ENCODE peak calls at places on chromosomes 16 and 17, in ten cellular contexts. One of them, this sample, is unnamed.

GRCh38 chr17:17179371-17179827 is 26.7 kb downstream of the PLD6 start:
- DNase-seq in fibroblast of pulmonary artery: no peak
- DNase-seq in OCI-LY7: no peak
- DNase-seq in right lobe of liver: no peak
- DNase-seq in fibroblast of the aortic adventitia: no peak
- DNase-seq in fibroblast of mammary gland: no peak
- DNase-seq in hepatocyte: no peak
- DNase-seq in astrocyte of the cerebellum: no peak
- DNase-seq in sigmoid colon: no peak
- DNase-seq in transverse colon: no peak
- DNase-seq in this sample: no peak

GRCh38 chr17:81544281-81544974 is 7.7 kb downstream of the FAAP100 start:
- DNase-seq in fibroblast of pulmonary artery: no peak
- DNase-seq in OCI-LY7: no peak
- DNase-seq in right lobe of liver: no peak
- DNase-seq in fibroblast of the aortic adventitia: no peak
- DNase-seq in fibroblast of mammary gland: no peak
- DNase-seq in hepatocyte: no peak
- DNase-seq in astrocyte of the cerebellum: no peak
- DNase-seq in sigmoid colon: no peak
- DNase-seq in transverse colon: no peak
- DNase-seq in this sample: no peak

GRCh38 chr17:18039535-18040286 is 503 bp downstream of the GID4 start:
- DNase-seq in fibroblast of pulmonary artery: no peak
- DNase-seq in OCI-LY7: peak
- DNase-seq in right lobe of liver: peak
- DNase-seq in fibroblast of the aortic adventitia: no peak
- DNase-seq in fibroblast of mammary gland: no peak
- DNase-seq in hepatocyte: peak
- DNase-seq in astrocyte of the cerebellum: no peak
- DNase-seq in sigmoid colon: peak
- DNase-seq in transverse colon: peak
- DNase-seq in this sample: no peak

GRCh38 chr16:10514369-10515055 is 65.9 kb downstream of the EMP2 start:
- DNase-seq in fibroblast of pulmonary artery: peak
- DNase-seq in OCI-LY7: peak
- DNase-seq in right lobe of liver: no peak
- DNase-seq in fibroblast of the aortic adventitia: peak
- DNase-seq in fibroblast of mammary gland: peak
- DNase-seq in hepatocyte: peak
- DNase-seq in astrocyte of the cerebellum: peak
- DNase-seq in sigmoid colon: peak
- DNase-seq in transverse colon: peak
- DNase-seq in this sample: peak

GRCh38 chr17:78748730-78749317 is 33.2 kb downstream of the CYTH1 start:
- DNase-seq in fibroblast of pulmonary artery: peak
- DNase-seq in OCI-LY7: peak
- DNase-seq in right lobe of liver: peak
- DNase-seq in fibroblast of the aortic adventitia: peak
- DNase-seq in fibroblast of mammary gland: peak
- DNase-seq in hepatocyte: no peak
- DNase-seq in astrocyte of the cerebellum: no peak
- DNase-seq in sigmoid colon: peak
- DNase-seq in transverse colon: peak
- DNase-seq in this sample: no peak

GRCh38 chr16:78292726-78293380 is 193.4 kb downstream of the WWOX start:
- DNase-seq in fibroblast of pulmonary artery: no peak
- DNase-seq in OCI-LY7: no peak
- DNase-seq in right lobe of liver: peak
- DNase-seq in fibroblast of the aortic adventitia: no peak
- DNase-seq in fibroblast of mammary gland: no peak
- DNase-seq in hepatocyte: peak
- DNase-seq in astrocyte of the cerebellum: no peak
- DNase-seq in sigmoid colon: no peak
- DNase-seq in transverse colon: no peak
- DNase-seq in this sample: no peak

GRCh38 chr17:19303367-19303776 is 59.2 kb downstream of the B9D1 start:
- DNase-seq in fibroblast of pulmonary artery: no peak
- DNase-seq in OCI-LY7: peak
- DNase-seq in right lobe of liver: no peak
- DNase-seq in fibroblast of the aortic adventitia: no peak
- DNase-seq in fibroblast of mammary gland: no peak
- DNase-seq in hepatocyte: no peak
- DNase-seq in astrocyte of the cerebellum: no peak
- DNase-seq in sigmoid colon: peak
- DNase-seq in transverse colon: no peak
- DNase-seq in this sample: no peak

GRCh38 chr17:80220709-80221215 is 535 bp downstream of the SLC26A11 start:
- DNase-seq in fibroblast of pulmonary artery: no peak
- DNase-seq in OCI-LY7: no peak
- DNase-seq in right lobe of liver: no peak
- DNase-seq in fibroblast of the aortic adventitia: peak
- DNase-seq in fibroblast of mammary gland: no peak
- DNase-seq in hepatocyte: peak
- DNase-seq in astrocyte of the cerebellum: no peak
- DNase-seq in sigmoid colon: peak
- DNase-seq in transverse colon: peak
- DNase-seq in this sample: no peak

GRCh38 chr17:72111374-72111773 is 9.4 kb upstream of the SOX9 start:
- DNase-seq in fibroblast of pulmonary artery: no peak
- DNase-seq in OCI-LY7: no peak
- DNase-seq in right lobe of liver: no peak
- DNase-seq in fibroblast of the aortic adventitia: no peak
- DNase-seq in fibroblast of mammary gland: no peak
- DNase-seq in hepatocyte: no peak
- DNase-seq in astrocyte of the cerebellum: no peak
- DNase-seq in sigmoid colon: no peak
- DNase-seq in transverse colon: no peak
- DNase-seq in this sample: no peak

GRCh38 chr17:16439303-16439791 is 24.0 kb downstream of the TRPV2 start:
- DNase-seq in fibroblast of pulmonary artery: peak
- DNase-seq in OCI-LY7: peak
- DNase-seq in right lobe of liver: no peak
- DNase-seq in fibroblast of the aortic adventitia: peak
- DNase-seq in fibroblast of mammary gland: no peak
- DNase-seq in hepatocyte: no peak
- DNase-seq in astrocyte of the cerebellum: no peak
- DNase-seq in sigmoid colon: no peak
- DNase-seq in transverse colon: no peak
- DNase-seq in this sample: no peak

GRCh38 chr17:28334176-28334575 is 1.1 kb downstream of the IFT20 start:
- DNase-seq in fibroblast of pulmonary artery: peak
- DNase-seq in OCI-LY7: no peak
- DNase-seq in right lobe of liver: no peak
- DNase-seq in fibroblast of the aortic adventitia: peak
- DNase-seq in fibroblast of mammary gland: peak
- DNase-seq in hepatocyte: no peak
- DNase-seq in astrocyte of the cerebellum: no peak
- DNase-seq in sigmoid colon: peak
- DNase-seq in transverse colon: no peak
- DNase-seq in this sample: no peak

GRCh38 chr17:42894283-42895184 is 6.1 kb upstream of the G6PC1 start:
- DNase-seq in fibroblast of pulmonary artery: no peak
- DNase-seq in OCI-LY7: no peak
- DNase-seq in right lobe of liver: peak
- DNase-seq in fibroblast of the aortic adventitia: no peak
- DNase-seq in fibroblast of mammary gland: no peak
- DNase-seq in hepatocyte: peak
- DNase-seq in astrocyte of the cerebellum: no peak
- DNase-seq in sigmoid colon: peak
- DNase-seq in transverse colon: peak
- DNase-seq in this sample: no peak

GRCh38 chr17:77914440-77915254 is 43.9 kb upstream of the TNRC6C start:
- DNase-seq in fibroblast of pulmonary artery: no peak
- DNase-seq in OCI-LY7: peak
- DNase-seq in right lobe of liver: peak
- DNase-seq in fibroblast of the aortic adventitia: no peak
- DNase-seq in fibroblast of mammary gland: no peak
- DNase-seq in hepatocyte: peak
- DNase-seq in astrocyte of the cerebellum: peak
- DNase-seq in sigmoid colon: peak
- DNase-seq in transverse colon: no peak
- DNase-seq in this sample: peak

GRCh38 chr16:86078121-86078600 is 179.2 kb downstream of the IRF8 start:
- DNase-seq in fibroblast of pulmonary artery: no peak
- DNase-seq in OCI-LY7: no peak
- DNase-seq in right lobe of liver: no peak
- DNase-seq in fibroblast of the aortic adventitia: peak
- DNase-seq in fibroblast of mammary gland: peak
- DNase-seq in hepatocyte: no peak
- DNase-seq in astrocyte of the cerebellum: no peak
- DNase-seq in sigmoid colon: peak
- DNase-seq in transverse colon: peak
- DNase-seq in this sample: no peak

GRCh38 chr17:44763170-44763569 is 4.4 kb downstream of the ADAM11 start:
- DNase-seq in fibroblast of pulmonary artery: no peak
- DNase-seq in OCI-LY7: no peak
- DNase-seq in right lobe of liver: no peak
- DNase-seq in fibroblast of the aortic adventitia: no peak
- DNase-seq in fibroblast of mammary gland: no peak
- DNase-seq in hepatocyte: no peak
- DNase-seq in astrocyte of the cerebellum: no peak
- DNase-seq in sigmoid colon: no peak
- DNase-seq in transverse colon: no peak
- DNase-seq in this sample: no peak

GRCh38 chr17:48026503-48027321 is 10.9 kb downstream of the COPZ2 start:
- DNase-seq in fibroblast of pulmonary artery: peak
- DNase-seq in OCI-LY7: peak
- DNase-seq in right lobe of liver: peak
- DNase-seq in fibroblast of the aortic adventitia: peak
- DNase-seq in fibroblast of mammary gland: peak
- DNase-seq in hepatocyte: peak
- DNase-seq in astrocyte of the cerebellum: peak
- DNase-seq in sigmoid colon: peak
- DNase-seq in transverse colon: peak
- DNase-seq in this sample: peak
- TF ChIP-seq CTCF in fibroblast of pulmonary artery: peak
- TF ChIP-seq CTCF in OCI-LY7: peak
- TF ChIP-seq CTCF in right lobe of liver: peak
- TF ChIP-seq CTCF in fibroblast of the aortic adventitia: peak
- TF ChIP-seq CTCF in fibroblast of mammary gland: peak
- TF ChIP-seq CTCF in hepatocyte: peak
- TF ChIP-seq CTCF in astrocyte of the cerebellum: peak
- TF ChIP-seq CTCF in sigmoid colon: peak
- TF ChIP-seq CTCF in transverse colon: peak
- TF ChIP-seq CTCF in this sample: peak

GRCh38 chr16:6020162-6020980 is 922.8 kb upstream of the EEF2KMT start:
- DNase-seq in fibroblast of pulmonary artery: no peak
- DNase-seq in OCI-LY7: no peak
- DNase-seq in right lobe of liver: no peak
- DNase-seq in fibroblast of the aortic adventitia: no peak
- DNase-seq in fibroblast of mammary gland: no peak
- DNase-seq in hepatocyte: no peak
- DNase-seq in astrocyte of the cerebellum: no peak
- DNase-seq in sigmoid colon: no peak
- DNase-seq in transverse colon: no peak
- DNase-seq in this sample: no peak
- H3K4me3 ChIP-seq in fibroblast of pulmonary artery: no peak
- H3K4me3 ChIP-seq in OCI-LY7: no peak
- H3K4me3 ChIP-seq in right lobe of liver: no peak
- H3K4me3 ChIP-seq in fibroblast of the aortic adventitia: no peak
- H3K4me3 ChIP-seq in fibroblast of mammary gland: no peak
- H3K4me3 ChIP-seq in hepatocyte: no peak
- H3K4me3 ChIP-seq in astrocyte of the cerebellum: peak
- H3K4me3 ChIP-seq in sigmoid colon: no peak
- H3K4me3 ChIP-seq in transverse colon: no peak
- H3K4me3 ChIP-seq in this sample: no peak

GRCh38 chr17:9981344-9981915 is 76.4 kb upstream of the RCVRN start:
- DNase-seq in fibroblast of pulmonary artery: no peak
- DNase-seq in OCI-LY7: no peak
- DNase-seq in right lobe of liver: no peak
- DNase-seq in fibroblast of the aortic adventitia: no peak
- DNase-seq in fibroblast of mammary gland: no peak
- DNase-seq in hepatocyte: no peak
- DNase-seq in astrocyte of the cerebellum: no peak
- DNase-seq in sigmoid colon: peak
- DNase-seq in transverse colon: no peak
- DNase-seq in this sample: no peak

GRCh38 chr17:9984768-9985167 is 79.7 kb upstream of the RCVRN start:
- DNase-seq in fibroblast of pulmonary artery: no peak
- DNase-seq in OCI-LY7: no peak
- DNase-seq in right lobe of liver: no peak
- DNase-seq in fibroblast of the aortic adventitia: no peak
- DNase-seq in fibroblast of mammary gland: no peak
- DNase-seq in hepatocyte: no peak
- DNase-seq in astrocyte of the cerebellum: no peak
- DNase-seq in sigmoid colon: no peak
- DNase-seq in transverse colon: no peak
- DNase-seq in this sample: no peak

GRCh38 chr17:9979463-9979995 is 74.5 kb upstream of the RCVRN start:
- DNase-seq in fibroblast of pulmonary artery: peak
- DNase-seq in OCI-LY7: no peak
- DNase-seq in right lobe of liver: no peak
- DNase-seq in fibroblast of the aortic adventitia: no peak
- DNase-seq in fibroblast of mammary gland: peak
- DNase-seq in hepatocyte: no peak
- DNase-seq in astrocyte of the cerebellum: no peak
- DNase-seq in sigmoid colon: peak
- DNase-seq in transverse colon: no peak
- DNase-seq in this sample: no peak

GRCh38 chr17:9985622-9986021 is 80.6 kb upstream of the RCVRN start:
- DNase-seq in fibroblast of pulmonary artery: no peak
- DNase-seq in OCI-LY7: no peak
- DNase-seq in right lobe of liver: no peak
- DNase-seq in fibroblast of the aortic adventitia: no peak
- DNase-seq in fibroblast of mammary gland: no peak
- DNase-seq in hepatocyte: no peak
- DNase-seq in astrocyte of the cerebellum: no peak
- DNase-seq in sigmoid colon: no peak
- DNase-seq in transverse colon: no peak
- DNase-seq in this sample: no peak

DNA sequence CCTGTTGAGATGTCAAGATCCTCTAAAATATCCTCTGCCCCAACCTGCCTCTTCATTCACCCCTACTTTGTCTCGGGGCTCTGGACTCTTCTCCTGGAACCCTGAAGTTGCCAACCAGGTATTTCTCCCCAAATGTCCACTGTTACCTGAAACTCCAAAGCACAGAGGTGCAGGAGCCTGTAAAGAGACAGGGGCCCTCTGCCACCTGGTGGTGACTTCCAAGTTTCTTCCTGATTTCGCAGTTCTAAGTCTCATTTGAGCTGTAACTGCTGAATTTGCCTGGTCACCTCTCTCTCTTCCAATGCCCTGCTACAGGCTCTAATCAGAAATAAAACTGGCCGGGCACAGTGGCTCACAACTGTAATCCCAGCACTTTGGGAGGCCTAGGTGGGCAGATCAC is 77.1 kb upstream of the RCVRN start:
- DNase-seq in fibroblast of pulmonary artery: no peak
- DNase-seq in OCI-LY7: no peak
- DNase-seq in right lobe of liver: no peak
- DNase-seq in fibroblast of the aortic adventitia: no peak
- DNase-seq in fibroblast of mammary gland: no peak
- DNase-seq in hepatocyte: peak
- DNase-seq in astrocyte of the cerebellum: no peak
- DNase-seq in sigmoid colon: peak
- DNase-seq in transverse colon: peak
- DNase-seq in this sample: no peak
- TF ChIP-seq CTCF in fibroblast of pulmonary artery: peak
- TF ChIP-seq CTCF in OCI-LY7: peak
- TF ChIP-seq CTCF in right lobe of liver: peak
- TF ChIP-seq CTCF in fibroblast of the aortic adventitia: no peak
- TF ChIP-seq CTCF in fibroblast of mammary gland: no peak
- TF ChIP-seq CTCF in hepatocyte: peak
- TF ChIP-seq CTCF in astrocyte of the cerebellum: peak
- TF ChIP-seq CTCF in sigmoid colon: no peak
- TF ChIP-seq CTCF in transverse colon: peak
- TF ChIP-seq CTCF in this sample: no peak

GRCh38 chr16:8397223-8397622 is 193.1 kb downstream of the TMEM114 start:
- DNase-seq in fibroblast of pulmonary artery: no peak
- DNase-seq in OCI-LY7: no peak
- DNase-seq in right lobe of liver: no peak
- DNase-seq in fibroblast of the aortic adventitia: no peak
- DNase-seq in fibroblast of mammary gland: no peak
- DNase-seq in hepatocyte: no peak
- DNase-seq in astrocyte of the cerebellum: no peak
- DNase-seq in sigmoid colon: no peak
- DNase-seq in transverse colon: no peak
- DNase-seq in this sample: no peak
- H3K4me3 ChIP-seq in fibroblast of pulmonary artery: no peak
- H3K4me3 ChIP-seq in OCI-LY7: no peak
- H3K4me3 ChIP-seq in right lobe of liver: no peak
- H3K4me3 ChIP-seq in fibroblast of the aortic adventitia: no peak
- H3K4me3 ChIP-seq in fibroblast of mammary gland: no peak
- H3K4me3 ChIP-seq in hepatocyte: no peak
- H3K4me3 ChIP-seq in astrocyte of the cerebellum: no peak
- H3K4me3 ChIP-seq in sigmoid colon: no peak
- H3K4me3 ChIP-seq in transverse colon: no peak
- H3K4me3 ChIP-seq in this sample: no peak